ENCODE peak calls at places on chromosomes 2 and 18, in ten cellular contexts. One of them, this sample, is unnamed.

GRCh38 chr2:207504513-207505171 is 25.1 kb upstream of the CREB1 start:
- DNase-seq in ureter: no peak
- DNase-seq in Daoy: peak; percentile 81
- DNase-seq in foreskin fibroblast: peak; percentile 75
- DNase-seq in suprapubic skin: no peak
- DNase-seq in LoVo: no peak
- DNase-seq in RPMI7951: peak; percentile 81
- DNase-seq in stimulated activated CD4-positive, alpha-beta T cell treated with anti-CD3 and anti-CD28 coated beads, Interleukin-1b, Interleukin-23, amount 100 ng/mL, for 4 hours: no peak
- DNase-seq in NB4: no peak
- DNase-seq in activated T-cell treated with anti-CD3 and anti-CD28 coated beads, Interleukin-2, amount 50 U/mL, for 1 hour: no peak
- DNase-seq in this sample: no peak

GRCh38 chr2:201235865-201236811 is 24.2 kb upstream of the CASP8 start:
- DNase-seq in RPMI7951: peak; percentile 81
- DNase-seq in ureter: peak; percentile 70
- DNase-seq in suprapubic skin: peak; percentile 76
- DNase-seq in stimulated activated CD4-positive, alpha-beta T cell treated with anti-CD3 and anti-CD28 coated beads, Interleukin-1b, Interleukin-23, amount 100 ng/mL, for 4 hours: no peak
- DNase-seq in NB4: peak; percentile 85
- DNase-seq in activated T-cell treated with anti-CD3 and anti-CD28 coated beads, Interleukin-2, amount 50 U/mL, for 1 hour: peak; percentile 58
- DNase-seq in Daoy: peak; percentile 54
- DNase-seq in LoVo: peak; percentile 23
- DNase-seq in foreskin fibroblast: peak; percentile 82
- DNase-seq in this sample: peak; percentile 62

GRCh38 chr2:72681016-72681995 is 144.5 kb downstream of the EXOC6B start:
- DNase-seq in stimulated activated CD4-positive, alpha-beta T cell treated with anti-CD3 and anti-CD28 coated beads, Interleukin-1b, Interleukin-23, amount 100 ng/mL, for 4 hours: no peak
- DNase-seq in suprapubic skin: no peak
- DNase-seq in foreskin fibroblast: no peak
- DNase-seq in NB4: no peak
- DNase-seq in LoVo: no peak
- DNase-seq in RPMI7951: no peak
- DNase-seq in Daoy: no peak
- DNase-seq in ureter: no peak
- DNase-seq in activated T-cell treated with anti-CD3 and anti-CD28 coated beads, Interleukin-2, amount 50 U/mL, for 1 hour: no peak
- DNase-seq in this sample: no peak

GRCh38 chr2:47015206-47015605 is 99.6 kb upstream of the MCFD2 start:
- DNase-seq in suprapubic skin: no peak
- DNase-seq in ureter: no peak
- DNase-seq in NB4: peak; percentile 29
- DNase-seq in activated T-cell treated with anti-CD3 and anti-CD28 coated beads, Interleukin-2, amount 50 U/mL, for 1 hour: no peak
- DNase-seq in foreskin fibroblast: peak; percentile 52
- DNase-seq in Daoy: peak; percentile 46
- DNase-seq in LoVo: no peak
- DNase-seq in stimulated activated CD4-positive, alpha-beta T cell treated with anti-CD3 and anti-CD28 coated beads, Interleukin-1b, Interleukin-23, amount 100 ng/mL, for 4 hours: no peak
- DNase-seq in RPMI7951: peak; percentile 47
- DNase-seq in this sample: no peak

GRCh38 chr2:136319651-136320050 is 201.7 kb upstream of the CXCR4 start:
- DNase-seq in foreskin fibroblast: no peak
- DNase-seq in RPMI7951: no peak
- DNase-seq in LoVo: no peak
- DNase-seq in stimulated activated CD4-positive, alpha-beta T cell treated with anti-CD3 and anti-CD28 coated beads, Interleukin-1b, Interleukin-23, amount 100 ng/mL, for 4 hours: no peak
- DNase-seq in ureter: no peak
- DNase-seq in Daoy: no peak
- DNase-seq in NB4: no peak
- DNase-seq in suprapubic skin: no peak
- DNase-seq in activated T-cell treated with anti-CD3 and anti-CD28 coated beads, Interleukin-2, amount 50 U/mL, for 1 hour: no peak
- DNase-seq in this sample: no peak

GRCh38 chr2:224160917-224161316 is 121.8 kb upstream of the SERPINE2 start:
- DNase-seq in NB4: no peak
- DNase-seq in ureter: no peak
- DNase-seq in Daoy: no peak
- DNase-seq in suprapubic skin: no peak
- DNase-seq in activated T-cell treated with anti-CD3 and anti-CD28 coated beads, Interleukin-2, amount 50 U/mL, for 1 hour: no peak
- DNase-seq in foreskin fibroblast: peak; percentile 81
- DNase-seq in RPMI7951: peak; percentile 76
- DNase-seq in stimulated activated CD4-positive, alpha-beta T cell treated with anti-CD3 and anti-CD28 coated beads, Interleukin-1b, Interleukin-23, amount 100 ng/mL, for 4 hours: no peak
- DNase-seq in LoVo: no peak
- DNase-seq in this sample: no peak

GRCh38 chr2:66957198-66957597 is 439.9 kb upstream of the ETAA1 start:
- DNase-seq in Daoy: no peak
- DNase-seq in NB4: no peak
- DNase-seq in RPMI7951: no peak
- DNase-seq in suprapubic skin: no peak
- DNase-seq in ureter: no peak
- DNase-seq in foreskin fibroblast: peak; percentile 5
- DNase-seq in activated T-cell treated with anti-CD3 and anti-CD28 coated beads, Interleukin-2, amount 50 U/mL, for 1 hour: no peak
- DNase-seq in stimulated activated CD4-positive, alpha-beta T cell treated with anti-CD3 and anti-CD28 coated beads, Interleukin-1b, Interleukin-23, amount 100 ng/mL, for 4 hours: no peak
- DNase-seq in LoVo: no peak
- DNase-seq in this sample: no peak

GRCh38 chr18:37270046-37270665 is 295.4 kb downstream of the CELF4 start:
- DNase-seq in RPMI7951: peak; percentile 29
- DNase-seq in ureter: peak; percentile 54
- DNase-seq in foreskin fibroblast: peak; percentile 78
- DNase-seq in stimulated activated CD4-positive, alpha-beta T cell treated with anti-CD3 and anti-CD28 coated beads, Interleukin-1b, Interleukin-23, amount 100 ng/mL, for 4 hours: no peak
- DNase-seq in Daoy: peak; percentile 14
- DNase-seq in suprapubic skin: no peak
- DNase-seq in NB4: peak; percentile 59
- DNase-seq in LoVo: peak; percentile 42
- DNase-seq in activated T-cell treated with anti-CD3 and anti-CD28 coated beads, Interleukin-2, amount 50 U/mL, for 1 hour: no peak
- DNase-seq in this sample: peak; percentile 81

GRCh38 chr2:237154050-237154638 is 68.5 kb downstream of the COPS8 start:
- DNase-seq in Daoy: peak; percentile 63
- DNase-seq in LoVo: peak; percentile 55
- DNase-seq in foreskin fibroblast: peak; percentile 84
- DNase-seq in ureter: peak; percentile 44
- DNase-seq in activated T-cell treated with anti-CD3 and anti-CD28 coated beads, Interleukin-2, amount 50 U/mL, for 1 hour: peak; percentile 49
- DNase-seq in NB4: peak; percentile 72
- DNase-seq in RPMI7951: peak; percentile 68
- DNase-seq in suprapubic skin: no peak
- DNase-seq in stimulated activated CD4-positive, alpha-beta T cell treated with anti-CD3 and anti-CD28 coated beads, Interleukin-1b, Interleukin-23, amount 100 ng/mL, for 4 hours: peak; percentile 21
- DNase-seq in this sample: no peak

GRCh38 chr2:165475270-165476004 is 5.9 kb downstream of the CSRNP3 start:
- DNase-seq in activated T-cell treated with anti-CD3 and anti-CD28 coated beads, Interleukin-2, amount 50 U/mL, for 1 hour: no peak
- DNase-seq in LoVo: no peak
- DNase-seq in RPMI7951: no peak
- DNase-seq in ureter: no peak
- DNase-seq in stimulated activated CD4-positive, alpha-beta T cell treated with anti-CD3 and anti-CD28 coated beads, Interleukin-1b, Interleukin-23, amount 100 ng/mL, for 4 hours: no peak
- DNase-seq in suprapubic skin: no peak
- DNase-seq in Daoy: no peak
- DNase-seq in NB4: no peak
- DNase-seq in foreskin fibroblast: no peak
- DNase-seq in this sample: no peak

GRCh38 chr2:100780203-100781008 is 39.5 kb upstream of the NPAS2 start:
- DNase-seq in Daoy: peak; percentile 78
- DNase-seq in activated T-cell treated with anti-CD3 and anti-CD28 coated beads, Interleukin-2, amount 50 U/mL, for 1 hour: no peak
- DNase-seq in suprapubic skin: no peak
- DNase-seq in foreskin fibroblast: peak; percentile 60
- DNase-seq in NB4: peak; percentile 89
- DNase-seq in ureter: no peak
- DNase-seq in stimulated activated CD4-positive, alpha-beta T cell treated with anti-CD3 and anti-CD28 coated beads, Interleukin-1b, Interleukin-23, amount 100 ng/mL, for 4 hours: no peak
- DNase-seq in RPMI7951: peak; percentile 84
- DNase-seq in LoVo: peak; percentile 12
- DNase-seq in this sample: no peak

GRCh38 chr2:160209457-160209856 is 9.4 kb upstream of the ITGB6 start:
- DNase-seq in ureter: no peak
- DNase-seq in NB4: no peak
- DNase-seq in Daoy: peak; percentile 90
- DNase-seq in stimulated activated CD4-positive, alpha-beta T cell treated with anti-CD3 and anti-CD28 coated beads, Interleukin-1b, Interleukin-23, amount 100 ng/mL, for 4 hours: no peak
- DNase-seq in activated T-cell treated with anti-CD3 and anti-CD28 coated beads, Interleukin-2, amount 50 U/mL, for 1 hour: no peak
- DNase-seq in foreskin fibroblast: peak; percentile 92
- DNase-seq in suprapubic skin: no peak
- DNase-seq in LoVo: no peak
- DNase-seq in RPMI7951: peak; percentile 95
- DNase-seq in this sample: no peak